ENCODE peak calls at places on chromosomes 2 and 18, in nine cellular contexts. P is aorta; L is left ventricle myocardium inferior; D is PC-3; N is effector memory CD4-positive, alpha-beta T cell; Y is esophagus muscularis mucosa; F is suprapubic skin; Q is upper lobe of left lung; C is neuronal stem cell. J is an unnamed sample.

GRCh38 chr18:25047421-25047820 is 304.5 kb downstream of the ZNF521 start:
- DNase-seq in Q (no peak), C (no peak), F (no peak), L (no peak), Y (peak; percentile 90), N (no peak), P (no peak), D (no peak), J (no peak)

GRCh38 chr18:8969639-8970378 is 132.7 kb upstream of the NDUFV2 start:
- DNase-seq in D (peak; percentile 87), N (no peak), Y (no peak), C (no peak), P (no peak), F (no peak), Q (no peak), L (no peak), J (no peak)

GRCh38 chr2:241797441-241798080 is 11.4 kb upstream of the NEU4 start:
- DNase-seq in C (no peak), D (no peak), F (no peak), L (peak; percentile 4), N (no peak), Y (no peak), Q (peak; percentile 15), P (no peak), J (peak; percentile 46)

GRCh38 chr2:189412330-189412953 is 28.8 kb upstream of the WDR75 start:
- DNase-seq in Q (no peak), C (peak; percentile 35), F (no peak), Y (no peak), N (no peak), L (no peak), P (no peak), D (peak; percentile 67), J (no peak)

GRCh38 chr18:59712311-59712710 is 15.1 kb upstream of the CCBE1 start:
- DNase-seq in Q (no peak), C (no peak), P (no peak), L (no peak), Y (no peak), N (no peak), D (peak; percentile 52), F (no peak), J (no peak)

GRCh38 chr18:6593142-6593889 is 136.2 kb upstream of the ARHGAP28 start:
- DNase-seq in N (no peak), L (no peak), F (no peak), D (no peak), C (no peak), Y (no peak), Q (no peak), P (no peak), J (no peak)

GRCh38 chr2:134670955-134671354 is 47.8 kb downstream of the TMEM163 start:
- DNase-seq in C (no peak), P (no peak), L (peak; percentile 40), D (peak; percentile 40), Q (peak; percentile 90), F (no peak), N (no peak), Y (no peak), J (no peak)

GRCh38 chr2:98828793-98829371 is 98.0 kb upstream of the MGAT4A start:
- DNase-seq in Y (no peak), N (no peak), D (peak; percentile 88), C (no peak), P (no peak), Q (no peak), L (no peak), F (no peak), J (no peak)

GRCh38 chr2:169583494-169583893 is 657 bp upstream of the PPIG start:
- DNase-seq in C (no peak), D (no peak), N (no peak), L (no peak), P (no peak), F (no peak), Q (no peak), Y (no peak), J (no peak)

GRCh38 chr2:86500325-86500724 is 59.2 kb downstream of the KDM3A start:
- DNase-seq in N (no peak), Q (no peak), F (no peak), P (no peak), C (no peak), L (no peak), D (no peak), Y (no peak), J (no peak)

GRCh38 chr18:3261035-3261392 is 919 bp upstream of the MYL12B start:
- DNase-seq in F (no peak), Y (no peak), N (no peak), D (no peak), L (no peak), Q (no peak), P (no peak), C (no peak), J (no peak)

GRCh38 chr2:170361359-170361936 is 183.5 kb downstream of the MYO3B start:
- DNase-seq in D (peak; percentile 78), N (no peak), C (no peak), L (no peak), Q (peak; percentile 39), F (no peak), Y (no peak), P (no peak), J (no peak)

GRCh38 chr2:195202163-195202845 is 454.7 kb upstream of the SLC39A10 start:
- DNase-seq in P (no peak), Y (no peak), C (no peak), F (no peak), D (peak; percentile 14), L (no peak), Q (no peak), N (no peak), J (no peak)

GRCh38 chr2:136448435-136448834 is 316.9 kb upstream of the THSD7B start:
- DNase-seq in P (no peak), C (no peak), D (no peak), F (no peak), Y (peak; percentile 66), Q (no peak), L (no peak), N (no peak), J (no peak)

GRCh38 chr2:62604336-62604735 is 98.3 kb upstream of the TMEM17 start:
- DNase-seq in Y (no peak), Q (no peak), D (peak; percentile 82), P (no peak), N (no peak), L (no peak), C (no peak), F (no peak), J (no peak)

DNA sequence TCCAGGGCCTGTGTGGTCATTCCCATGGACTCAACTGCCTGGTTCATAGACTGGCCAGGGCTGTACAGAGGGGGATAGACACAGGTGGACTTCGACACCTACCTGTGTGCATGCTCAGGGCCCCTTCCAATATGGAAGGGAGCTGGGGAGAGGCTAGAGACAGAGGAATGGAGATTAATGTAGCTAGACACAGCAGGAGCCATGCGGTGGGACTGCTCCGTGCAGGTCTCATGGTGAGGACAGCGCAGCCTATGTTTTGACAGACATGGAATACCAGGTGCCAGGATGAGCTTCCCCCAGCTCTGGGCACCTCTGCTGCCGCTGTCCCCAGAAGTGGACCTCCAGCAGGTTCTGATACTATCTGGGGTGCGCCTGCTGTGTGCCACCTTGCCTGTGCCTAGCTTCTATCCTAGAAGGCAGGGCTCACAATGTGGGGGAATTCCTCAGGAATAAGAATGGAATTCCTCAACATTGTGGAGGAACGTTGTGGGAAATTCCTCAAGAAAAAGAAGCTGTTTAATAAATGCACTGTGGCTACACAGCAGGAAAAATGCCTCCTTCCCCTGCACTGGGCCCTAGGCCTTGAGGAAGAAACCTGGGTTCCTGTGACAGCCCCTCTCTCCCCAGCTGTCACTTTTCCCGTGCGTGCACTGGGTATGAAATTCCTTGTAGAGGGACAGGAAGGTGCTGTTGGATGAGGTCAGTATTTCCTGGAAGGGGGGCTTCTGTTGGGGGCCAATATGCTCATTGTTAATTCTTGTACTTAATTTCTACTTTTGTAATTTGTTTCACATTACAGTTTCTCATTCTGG is 7.3 kb downstream of the IL1R1 start:
- DNase-seq in F (no peak), D (no peak), Q (no peak), P (no peak), C (no peak), Y (no peak), N (no peak), L (no peak), J (no peak)
- H3K27ac ChIP-seq in F (no peak overlapping the region), D (no peak overlapping the region), Q (peak overlapping the region; percentile 45), P (no peak overlapping the region), C (no peak overlapping the region), Y (no peak overlapping the region), N (no peak overlapping the region), L (peak overlapping the region; percentile 58), J (no peak overlapping the region)

GRCh38 chr2:69211686-69212085 is 175.3 kb downstream of the GFPT1 start:
- DNase-seq in Y (peak; percentile 86), L (no peak), P (no peak), D (no peak), Q (no peak), N (no peak), C (no peak), F (no peak), J (no peak)
- H3K27ac ChIP-seq in Y (no peak overlapping the region), L (no peak overlapping the region), P (no peak overlapping the region), D (no peak overlapping the region), Q (no peak overlapping the region), N (no peak overlapping the region), C (no peak overlapping the region), F (no peak overlapping the region), J (no peak overlapping the region)

DNA sequence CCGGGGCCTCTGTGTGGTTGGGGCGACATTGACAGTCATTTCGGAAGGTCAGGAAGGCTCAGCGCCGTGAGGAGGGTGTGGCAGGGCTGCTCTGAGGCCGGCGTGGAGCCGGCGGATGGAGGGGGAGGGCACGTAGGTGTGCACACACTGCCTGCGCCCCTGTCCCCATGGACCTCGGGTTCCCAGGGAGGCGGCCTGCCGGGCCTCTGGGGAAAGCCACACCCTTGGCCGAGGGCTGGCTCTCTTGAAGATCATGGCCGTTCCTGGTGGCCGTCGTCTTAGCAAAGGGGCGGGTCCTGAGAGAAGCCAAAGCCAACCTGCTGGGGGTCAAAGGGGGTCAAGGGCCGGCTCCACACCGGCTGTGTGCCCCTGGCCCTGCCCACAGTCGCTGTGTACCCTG is 11.9 kb downstream of the GPC1 start:
- DNase-seq in N (no peak), Q (no peak), D (no peak), P (no peak), C (no peak), F (no peak), Y (no peak), L (no peak), J (no peak)
- H3K27ac ChIP-seq in N (no peak overlapping the region), Q (no peak overlapping the region), D (no peak overlapping the region), P (no peak overlapping the region), C (no peak overlapping the region), F (peak overlapping the region; percentile 51), Y (no peak overlapping the region), L (no peak overlapping the region), J (no peak overlapping the region)

DNA sequence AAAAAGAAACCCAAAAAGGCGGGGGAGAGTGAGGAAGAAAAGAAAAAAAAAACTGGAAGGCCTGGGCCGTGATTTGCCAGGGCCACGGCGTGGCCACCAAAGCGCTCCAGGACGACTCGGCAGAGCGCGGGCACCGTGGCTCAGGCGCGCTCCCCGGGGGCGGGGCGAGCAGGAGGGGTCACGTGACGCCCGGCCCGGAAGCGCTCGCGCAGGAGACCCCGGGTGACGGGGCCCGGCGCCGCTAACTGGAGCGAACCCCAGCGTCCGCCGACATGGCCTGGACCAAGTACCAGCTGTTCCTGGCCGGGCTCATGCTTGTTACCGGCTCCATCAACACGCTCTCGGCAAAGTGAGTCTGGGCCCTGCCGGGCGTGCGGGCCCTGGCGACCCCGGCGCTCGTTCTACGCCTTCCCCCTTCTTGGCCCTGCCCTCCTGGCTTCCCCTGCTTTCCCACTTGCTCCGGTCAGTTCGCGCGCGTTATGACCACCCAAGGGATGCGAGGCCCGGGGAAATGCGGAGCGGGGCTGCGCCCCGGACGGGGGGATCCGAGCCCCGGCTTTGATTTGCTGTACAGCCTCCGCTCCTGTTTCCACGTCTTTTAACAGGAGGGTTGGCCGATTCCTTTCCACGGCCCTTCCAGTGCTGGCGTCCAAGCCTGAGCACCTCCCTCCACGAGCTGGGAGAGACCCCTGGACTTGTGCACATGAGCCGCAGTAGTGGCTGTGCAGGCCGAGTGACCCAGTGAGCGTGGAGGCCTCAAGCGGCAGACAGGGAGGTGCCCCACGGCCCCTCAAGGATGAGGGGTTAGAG is at the start of gene SLC35F6:
- DNase-seq in L (peak; percentile 85), P (peak; percentile 90), C (peak; percentile 71), Q (peak; percentile 89), Y (no peak), N (peak; percentile 65), F (peak; percentile 87), D (peak; percentile 75), J (no peak)
- H3K27ac ChIP-seq in L (peak within 1 kb of the TSS; percentile 92), P (no peak within 1 kb of the TSS), C (no peak within 1 kb of the TSS), Q (peak within 1 kb of the TSS; percentile 95), Y (peak within 1 kb of the TSS; percentile 82), N (peak within 1 kb of the TSS; percentile 88), F (peak within 1 kb of the TSS; percentile 88), D (peak within 1 kb of the TSS; percentile 2), J (peak within 1 kb of the TSS; percentile 45)

J was measured in RWPE2.